ENCODE peak calls at places on chromosomes 16 and 17, in five cellular contexts. F is cardiac muscle cell, T is heart right ventricle, D is colonic mucosa, Y is fibroblast of pulmonary artery. B is an unnamed sample.
A peak's percentile ranks its signal among the peaks of the same experiment; 100 is the strongest.

GRCh38 chr17:59105852-59106462 is 723 bp downstream of the TRIM37 start:
- DNase-seq in Y (peak; percentile 47), D (peak; percentile 80), F (no peak), T (peak; percentile 65), B (peak; percentile 45)

GRCh38 chr17:18129041-18129502 is 20.5 kb downstream of the MYO15A start:
- DNase-seq in Y (peak; percentile 53), D (peak; percentile 43), F (no peak), T (no peak), B (peak; percentile 34)

GRCh38 chr17:37446027-37446426 is 39.3 kb downstream of the TADA2A start:
- DNase-seq in T (no peak), F (no peak), Y (no peak), D (no peak), B (no peak)

GRCh38 chr16:31458835-31459721 is at the start of gene ARMC5:
- DNase-seq in T (peak; percentile 97), F (peak; percentile 99), Y (peak; percentile 99), D (peak; percentile 98), B (peak; percentile 97)

GRCh38 chr16:27712251-27712711 is 162.3 kb downstream of the KATNIP start:
- DNase-seq in Y (no peak), D (no peak), F (no peak), T (no peak), B (no peak)

GRCh38 chr17:72332367-72332766 is 211.5 kb downstream of the SOX9 start:
- DNase-seq in T (no peak), D (no peak), F (no peak), Y (no peak), B (no peak)

GRCh38 chr16:89633064-89633631 is 19.7 kb downstream of the DPEP1 start:
- DNase-seq in F (no peak), Y (peak; percentile 5), D (peak; percentile 31), T (no peak), B (peak; percentile 46)

GRCh38 chr16:68486671-68487495 is 38.6 kb upstream of the SMPD3 start:
- DNase-seq in T (no peak), F (no peak), D (peak; percentile 68), Y (no peak), B (no peak)

GRCh38 chr16:28834873-28835863 is 11.0 kb downstream of the TUFM start:
- DNase-seq in Y (no peak), T (no peak), D (no peak), F (no peak), B (no peak)

GRCh38 chr16:21277927-21278706 is at the start of gene CRYM:
- DNase-seq in T (peak; percentile 75), D (peak; percentile 83), Y (peak; percentile 26), F (peak; percentile 72), B (peak; percentile 83)

GRCh38 chr16:19382887-19383816 is 34.5 kb upstream of the TMC5 start:
- DNase-seq in Y (no peak), D (no peak), F (peak; percentile 12), T (no peak), B (peak; percentile 69)

GRCh38 chr17:50076221-50076590 is 18.9 kb upstream of the PDK2 start:
- DNase-seq in Y (no peak), D (no peak), F (no peak), T (no peak), B (no peak)

GRCh38 chr16:9489823-9490467 is 398.5 kb downstream of the HAPSTR1 start:
- DNase-seq in T (peak; percentile 56), Y (no peak), F (no peak), D (no peak), B (peak; percentile 26)

GRCh38 chr16:29745126-29745852 is 501 bp downstream of the C16orf54 start:
- DNase-seq in Y (no peak), F (no peak), T (no peak), D (peak; percentile 29), B (no peak)

GRCh38 chr17:10698116-10698818 is 873 bp downstream of the ADPRM start:
- DNase-seq in T (no peak), Y (peak; percentile 24), F (no peak), D (no peak), B (no peak)

GRCh38 chr17:28057731-28058246 is 15.3 kb downstream of the NLK start:
- DNase-seq in Y (peak; percentile 39), D (no peak), T (no peak), F (no peak), B (no peak)

GRCh38 chr16:50671644-50672260 is 9.4 kb downstream of the SNX20 start:
- DNase-seq in Y (peak; percentile 37), T (no peak), F (no peak), D (peak; percentile 41), B (peak; percentile 59)

GRCh38 chr17:44095647-44096496 is 25.3 kb downstream of the G6PC3 start:
- DNase-seq in D (peak; percentile 81), T (peak; percentile 64), F (peak; percentile 89), Y (peak; percentile 95), B (peak; percentile 71)

GRCh38 chr17:7404737-7405412 is 978 bp upstream of the TMEM256 start:
- DNase-seq in F (peak; percentile 75), D (peak; percentile 55), T (peak; percentile 73), Y (peak; percentile 20), B (peak; percentile 41)

GRCh38 chr16:24346734-24347133 is 90.6 kb downstream of the CACNG3 start:
- DNase-seq in F (no peak), T (no peak), D (no peak), Y (no peak), B (no peak)

GRCh38 chr16:89020068-89020924 is 43.3 kb upstream of the CBFA2T3 start:
- DNase-seq in T (no peak), F (no peak), Y (no peak), D (no peak), B (no peak)

GRCh38 chr17:80388601-80389000 is 26.4 kb upstream of the ENDOV start:
- DNase-seq in T (no peak), Y (no peak), F (no peak), D (no peak), B (no peak)

GRCh38 chr16:31429314-31429713 is 1.2 kb upstream of the COX6A2 start:
- DNase-seq in Y (no peak), D (no peak), T (no peak), F (no peak), B (no peak)

GRCh38 chr16:74698220-74698619 is 2.4 kb downstream of the MLKL start:
- DNase-seq in D (no peak), T (no peak), Y (no peak), F (no peak), B (no peak)

GRCh38 chr16:27204232-27204915 is 1.0 kb downstream of the KDM8 start:
- DNase-seq in D (no peak), F (no peak), T (no peak), Y (no peak), B (no peak)

GRCh38 chr16:63067141-63067540 is 1030.9 kb upstream of the CDH8 start:
- DNase-seq in T (no peak), Y (no peak), F (no peak), D (no peak), B (no peak)

GRCh38 chr17:7463368-7463846 is 16.0 kb downstream of the ZBTB4 start:
- DNase-seq in D (no peak), Y (no peak), F (no peak), T (no peak), B (no peak)

DNA sequence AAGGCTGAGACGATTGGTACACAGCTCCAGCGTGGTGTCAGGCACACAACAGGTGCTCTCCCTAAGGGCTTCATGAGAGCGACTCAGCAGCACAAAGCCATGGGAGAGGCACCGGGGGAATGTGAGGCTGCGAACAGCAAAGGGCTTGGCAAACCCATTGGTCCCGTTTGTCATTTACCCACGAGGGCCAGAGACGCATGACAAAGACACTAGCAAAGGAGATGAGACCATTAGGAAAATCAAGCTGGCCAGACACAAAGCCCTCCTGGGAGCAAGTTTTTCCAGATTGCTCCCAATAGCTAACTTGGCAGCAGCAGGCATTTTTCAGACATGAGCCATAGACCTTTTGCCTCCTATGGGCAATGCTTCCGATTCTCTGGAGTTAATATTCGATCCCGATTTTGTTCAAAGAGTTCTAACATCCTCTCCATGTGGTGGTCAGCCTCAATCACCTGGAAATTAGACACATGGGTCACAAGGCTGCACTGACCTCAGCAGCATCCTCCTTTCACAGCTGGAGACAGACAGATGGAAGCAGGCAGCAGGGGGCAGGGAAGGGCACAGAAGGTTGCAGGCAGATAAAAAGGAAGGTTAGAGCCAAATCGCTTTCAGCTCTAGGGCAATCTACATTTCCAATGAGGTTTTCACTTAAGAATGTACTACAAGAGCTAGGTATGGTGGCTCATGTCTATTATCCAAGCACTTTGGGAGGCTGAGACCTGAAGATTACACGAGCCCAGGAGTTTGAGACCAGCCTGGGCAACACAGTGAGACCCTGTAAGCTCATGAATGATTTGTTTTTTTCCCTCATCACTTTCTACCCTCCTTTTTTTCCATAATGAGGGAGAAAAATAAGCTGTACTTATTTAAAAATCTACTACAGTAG is 38.1 kb downstream of the TK2 start:
- DNase-seq in T (no peak), Y (peak; percentile 74), F (no peak), D (no peak), B (peak; percentile 80)
- TF ChIP-seq CTCF in T (no peak), Y (no peak), F (peak; percentile 10), D (no peak), B (no peak)

GRCh38 chr17:73782641-73783381 is 138.6 kb upstream of the SDK2 start:
- DNase-seq in Y (no peak), T (no peak), F (peak; percentile 30), D (peak; percentile 37), B (no peak)
- TF ChIP-seq CTCF in Y (no peak), T (no peak), F (no peak), D (peak; percentile 29), B (no peak)

GRCh38 chr17:45451131-45451530 is 18.5 kb upstream of the ARHGAP27 start:
- DNase-seq in T (no peak), F (no peak), D (no peak), Y (no peak), B (no peak)
- TF ChIP-seq CTCF in T (no peak), F (no peak), D (no peak), Y (no peak), B (no peak)

DNA sequence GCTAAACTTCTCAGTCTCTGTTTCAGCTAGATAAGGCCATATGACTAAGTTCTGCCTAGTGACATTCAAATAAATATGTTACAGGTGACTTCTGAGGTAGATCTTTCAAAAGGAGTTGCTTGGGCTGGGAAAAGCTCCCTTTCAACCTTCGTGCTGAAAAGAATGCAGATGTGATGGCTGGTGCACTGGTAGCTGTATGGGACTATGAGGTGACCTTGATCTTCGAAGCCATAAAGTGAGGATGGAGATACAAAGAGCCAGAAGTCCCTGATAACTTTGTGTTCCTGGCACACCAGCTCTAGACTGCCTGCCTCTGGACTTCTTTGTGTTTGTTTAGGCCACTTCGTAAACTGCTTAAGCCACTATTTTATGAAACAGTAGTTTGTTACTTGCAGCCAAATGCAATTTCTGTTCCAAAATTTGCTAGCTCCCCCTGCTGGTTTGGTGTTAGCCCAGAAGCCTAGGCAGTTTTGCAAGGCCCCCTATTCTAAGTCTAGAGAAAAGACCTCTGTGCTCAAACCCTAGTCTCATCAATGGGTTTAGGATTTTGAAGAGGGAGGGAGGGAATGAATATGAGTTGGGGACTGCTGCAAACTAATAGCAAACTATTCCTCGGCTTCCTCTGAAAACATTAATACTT is 23.3 kb upstream of the ERCC4 start:
- DNase-seq in T (no peak), F (no peak), Y (peak; percentile 8), D (no peak), B (peak; percentile 33)
- TF ChIP-seq CTCF in T (no peak), F (peak; percentile 42), Y (peak; percentile 37), D (no peak), B (peak; percentile 51)

B was measured in Calu3.